ENCODE peak calls at places on chromosomes 11 and 22, in nine cellular contexts. One of them, this sample, is unnamed.

GRCh38 chr11:117468888-117469287 is 141.2 kb downstream of the CEP164 start:
- DNase-seq in left ventricle myocardium superior: no peak
- DNase-seq in PC-3: no peak
- DNase-seq in ELR: no peak
- DNase-seq in hippocampal formation: no peak
- DNase-seq in H7: peak
- DNase-seq in stromal cell of bone marrow: no peak
- DNase-seq in brain microvascular endothelial cell: no peak
- DNase-seq in hypothalamus: no peak
- DNase-seq in this sample: no peak

GRCh38 chr22:33104192-33104591 is 46.0 kb upstream of the SYN3 start:
- DNase-seq in PC-3: no peak
- DNase-seq in stromal cell of bone marrow: no peak
- DNase-seq in brain microvascular endothelial cell: no peak
- DNase-seq in hippocampal formation: no peak
- DNase-seq in left ventricle myocardium superior: no peak
- DNase-seq in H7: no peak
- DNase-seq in hypothalamus: no peak
- DNase-seq in ELR: no peak
- DNase-seq in this sample: no peak

GRCh38 chr11:9982796-9983579 is 311.0 kb downstream of the SBF2 start:
- DNase-seq in PC-3: peak
- DNase-seq in brain microvascular endothelial cell: peak
- DNase-seq in stromal cell of bone marrow: no peak
- DNase-seq in left ventricle myocardium superior: no peak
- DNase-seq in hypothalamus: peak
- DNase-seq in hippocampal formation: no peak
- DNase-seq in H7: no peak
- DNase-seq in ELR: peak
- DNase-seq in this sample: no peak

GRCh38 chr22:41565403-41566054 is 4.7 kb downstream of the CSDC2 start:
- DNase-seq in ELR: peak
- DNase-seq in brain microvascular endothelial cell: peak
- DNase-seq in stromal cell of bone marrow: peak
- DNase-seq in hippocampal formation: no peak
- DNase-seq in hypothalamus: no peak
- DNase-seq in H7: peak
- DNase-seq in PC-3: peak
- DNase-seq in left ventricle myocardium superior: peak
- DNase-seq in this sample: no peak

GRCh38 chr11:45926001-45926401 is 3.5 kb downstream of the LARGE2 start:
- DNase-seq in ELR: no peak
- DNase-seq in stromal cell of bone marrow: no peak
- DNase-seq in hypothalamus: no peak
- DNase-seq in left ventricle myocardium superior: no peak
- DNase-seq in hippocampal formation: no peak
- DNase-seq in H7: no peak
- DNase-seq in PC-3: no peak
- DNase-seq in brain microvascular endothelial cell: no peak
- DNase-seq in this sample: peak

GRCh38 chr22:46275455-46276129 is 7.8 kb downstream of the TTC38 start:
- DNase-seq in PC-3: no peak
- DNase-seq in hippocampal formation: no peak
- DNase-seq in left ventricle myocardium superior: no peak
- DNase-seq in stromal cell of bone marrow: no peak
- DNase-seq in H7: no peak
- DNase-seq in hypothalamus: no peak
- DNase-seq in brain microvascular endothelial cell: no peak
- DNase-seq in ELR: no peak
- DNase-seq in this sample: no peak

GRCh38 chr22:45996241-45997076 is 19.5 kb upstream of the WNT7B start:
- DNase-seq in PC-3: no peak
- DNase-seq in hippocampal formation: peak
- DNase-seq in H7: no peak
- DNase-seq in stromal cell of bone marrow: peak
- DNase-seq in hypothalamus: no peak
- DNase-seq in ELR: peak
- DNase-seq in left ventricle myocardium superior: peak
- DNase-seq in brain microvascular endothelial cell: peak
- DNase-seq in this sample: peak

GRCh38 chr11:72584933-72585597 is 89.2 kb downstream of the PDE2A start:
- DNase-seq in left ventricle myocardium superior: peak
- DNase-seq in ELR: no peak
- DNase-seq in stromal cell of bone marrow: no peak
- DNase-seq in hypothalamus: no peak
- DNase-seq in H7: no peak
- DNase-seq in PC-3: no peak
- DNase-seq in brain microvascular endothelial cell: no peak
- DNase-seq in hippocampal formation: no peak
- DNase-seq in this sample: peak

GRCh38 chr11:112523477-112523876 is 262.8 kb upstream of the PLET1 start:
- DNase-seq in PC-3: no peak
- DNase-seq in H7: peak
- DNase-seq in left ventricle myocardium superior: no peak
- DNase-seq in stromal cell of bone marrow: no peak
- DNase-seq in hypothalamus: peak
- DNase-seq in brain microvascular endothelial cell: no peak
- DNase-seq in ELR: no peak
- DNase-seq in hippocampal formation: peak
- DNase-seq in this sample: peak

GRCh38 chr11:32116668-32117067 is 25.8 kb downstream of the RCN1 start:
- DNase-seq in hippocampal formation: no peak
- DNase-seq in PC-3: no peak
- DNase-seq in left ventricle myocardium superior: no peak
- DNase-seq in brain microvascular endothelial cell: no peak
- DNase-seq in H7: no peak
- DNase-seq in ELR: no peak
- DNase-seq in hypothalamus: no peak
- DNase-seq in stromal cell of bone marrow: no peak
- DNase-seq in this sample: no peak

GRCh38 chr11:15874699-15875098 is 481.6 kb downstream of the SOX6 start:
- DNase-seq in H7: no peak
- DNase-seq in stromal cell of bone marrow: no peak
- DNase-seq in ELR: no peak
- DNase-seq in left ventricle myocardium superior: no peak
- DNase-seq in brain microvascular endothelial cell: no peak
- DNase-seq in hippocampal formation: no peak
- DNase-seq in PC-3: no peak
- DNase-seq in hypothalamus: no peak
- DNase-seq in this sample: no peak

GRCh38 chr11:43969543-43969942 is 27.1 kb downstream of the C11orf96 start:
- DNase-seq in stromal cell of bone marrow: no peak
- DNase-seq in PC-3: no peak
- DNase-seq in left ventricle myocardium superior: peak
- DNase-seq in brain microvascular endothelial cell: peak
- DNase-seq in hypothalamus: peak
- DNase-seq in ELR: no peak
- DNase-seq in hippocampal formation: no peak
- DNase-seq in H7: no peak
- DNase-seq in this sample: peak

GRCh38 chr11:95076416-95076815 is 9.7 kb downstream of the SRSF8 start:
- DNase-seq in H7: no peak
- DNase-seq in hypothalamus: no peak
- DNase-seq in ELR: no peak
- DNase-seq in hippocampal formation: no peak
- DNase-seq in brain microvascular endothelial cell: peak
- DNase-seq in PC-3: peak
- DNase-seq in stromal cell of bone marrow: peak
- DNase-seq in left ventricle myocardium superior: no peak
- DNase-seq in this sample: no peak

GRCh38 chr11:70067591-70068341 is 10.4 kb upstream of the ANO1 start:
- DNase-seq in H7: peak
- DNase-seq in left ventricle myocardium superior: no peak
- DNase-seq in brain microvascular endothelial cell: no peak
- DNase-seq in stromal cell of bone marrow: no peak
- DNase-seq in PC-3: peak
- DNase-seq in hypothalamus: no peak
- DNase-seq in hippocampal formation: no peak
- DNase-seq in ELR: no peak
- DNase-seq in this sample: no peak